ENCODE peak calls at places on chromosomes 1 and 21, in four cellular contexts. Q is neuronal stem cell, H is GM12878, P is IMR-90. T is an unnamed sample. For H3K36me3, the result is how much of the 10 kb centered on the place peaks cover.

GRCh38 chr1:228063251-228064191 is 19.0 kb upstream of the ARF1 start:
- DNase-seq in Q (no peak), H (no peak), P (no peak), T (no peak)

GRCh38 chr1:99685516-99686180 is 39.7 kb downstream of the PALMD start:
- DNase-seq in Q (peak), H (peak), P (peak), T (peak)

GRCh38 chr1:214425723-214426419 is 125.5 kb downstream of the PTPN14 start:
- DNase-seq in Q (no peak), H (no peak), P (no peak), T (no peak)

GRCh38 chr1:10192263-10192662 is 18.1 kb upstream of the KIF1B start:
- DNase-seq in Q (no peak), H (no peak), P (no peak), T (no peak)

GRCh38 chr1:63368131-63368530 is 704 bp downstream of the ALG6 start:
- DNase-seq in Q (no peak), H (no peak), P (no peak), T (no peak)

GRCh38 chr1:66597500-66597899 is 63.5 kb downstream of the SGIP1 start:
- DNase-seq in Q (no peak), H (no peak), P (no peak), T (no peak)

GRCh38 chr1:62589321-62589720 is 8.0 kb upstream of the ANGPTL3 start:
- DNase-seq in Q (no peak), H (no peak), P (peak), T (peak)

GRCh38 chr1:11337536-11338350 is 64.7 kb downstream of the UBIAD1 start:
- DNase-seq in Q (peak), H (no peak), P (no peak), T (peak)

GRCh38 chr1:232805269-232806070 is at the start of gene MAP10:
- DNase-seq in Q (peak), H (peak), P (peak), T (peak)

GRCh38 chr1:31416101-31416736 is 3.2 kb downstream of the SERINC2 start:
- DNase-seq in Q (no peak), H (no peak), P (no peak), T (no peak)

GRCh38 chr1:206685749-206686485 is 1.2 kb downstream of the MAPKAPK2 start:
- DNase-seq in Q (peak), H (no peak), P (peak), T (peak)

GRCh38 chr1:31848381-31848897 is 32.6 kb upstream of the SPOCD1 start:
- DNase-seq in Q (no peak), H (no peak), P (no peak), T (no peak)

GRCh38 chr1:188270497-188270896 is 1441.7 kb downstream of the PLA2G4A start:
- DNase-seq in Q (no peak), H (no peak), P (no peak), T (no peak)

GRCh38 chr1:196255762-196256161 is 352.5 kb downstream of the KCNT2 start:
- DNase-seq in Q (no peak), H (no peak), P (no peak), T (no peak)

GRCh38 chr1:206013017-206013800 is 10.0 kb upstream of the RAB7B start:
- DNase-seq in Q (no peak), H (no peak), P (no peak), T (no peak)

GRCh38 chr1:21520899-21521716 is 11.9 kb downstream of the ALPL start:
- DNase-seq in Q (no peak), H (no peak), P (peak), T (peak)

GRCh38 chr1:36199934-36200741 is 24.1 kb upstream of the THRAP3 start:
- DNase-seq in Q (no peak), H (no peak), P (peak), T (peak)

GRCh38 chr21:42162831-42163510 is 56.0 kb upstream of the ABCG1 start:
- DNase-seq in Q (no peak), H (no peak), P (no peak), T (no peak)

GRCh38 chr21:38810826-38811164 is 5.1 kb downstream of the ETS2 start:
- DNase-seq in Q (no peak), H (no peak), P (no peak), T (no peak)

GRCh38 chr1:33050221-33051076 is 13.8 kb upstream of the AK2 start:
- DNase-seq in Q (no peak), H (no peak), P (peak), T (peak)

GRCh38 chr1:24112381-24113169 is 640 bp upstream of the MYOM3 start:
- DNase-seq in Q (no peak), H (no peak), P (peak), T (peak)

GRCh38 chr1:36083635-36084501 is at the start of gene TEKT2:
- DNase-seq in Q (peak), H (no peak), P (no peak), T (peak)

GRCh38 chr1:200351826-200352549 is 57.8 kb downstream of the ZNF281 start:
- DNase-seq in Q (no peak), H (no peak), P (peak), T (peak)

GRCh38 chr1:2821970-2822620 is 20.6 kb upstream of the TTC34 start:
- DNase-seq in Q (no peak), H (no peak), P (no peak), T (peak)

GRCh38 chr1:93844262-93845045 is 34.6 kb downstream of the DNTTIP2 start:
- DNase-seq in Q (peak), H (peak), P (peak), T (peak)

GRCh38 chr1:153313288-153313687 is 536 bp upstream of the PGLYRP3 start:
- DNase-seq in Q (no peak), H (no peak), P (no peak), T (no peak)

GRCh38 chr1:41813755-41814694 is 104.7 kb downstream of the HIVEP3 start:
- DNase-seq in Q (no peak), H (no peak), P (no peak), T (no peak)

GRCh38 chr1:96756789-96757188 is 35.2 kb downstream of the PTBP2 start:
- DNase-seq in Q (no peak), H (no peak), P (no peak), T (peak)

GRCh38 chr1:176785810-176786209 is 322.8 kb downstream of the PAPPA2 start:
- DNase-seq in Q (no peak), H (no peak), P (no peak), T (no peak)
- H3K4me3 ChIP-seq in Q (no peak), H (no peak), P (no peak), T (peak)

GRCh38 chr1:42945171-42945570 is 13.5 kb downstream of the SLC2A1 start:
- DNase-seq in Q (no peak), H (no peak), P (no peak), T (no peak)
- H3K9ac ChIP-seq in Q (no peak), H (peak), P (no peak), T (no peak)

DNA sequence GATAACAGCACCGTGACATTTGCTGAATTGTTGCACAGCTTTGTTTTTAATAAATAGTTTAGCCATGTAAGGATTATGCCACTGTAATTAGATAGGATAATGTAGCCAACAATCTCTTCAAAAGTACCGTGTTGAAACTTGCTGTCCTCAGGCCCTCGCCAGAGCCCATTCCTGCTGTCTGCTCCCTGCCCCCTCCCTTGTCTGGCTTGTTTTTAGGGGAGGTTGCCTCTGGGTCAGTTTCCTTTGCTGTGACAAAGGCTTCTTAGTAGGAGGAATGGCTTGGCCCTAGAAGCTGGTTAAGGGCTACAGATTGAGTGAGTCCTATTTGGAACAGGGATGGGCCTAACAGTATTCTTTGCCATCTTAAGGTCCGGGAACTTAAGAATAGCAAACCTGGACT is 107.9 kb downstream of the LMO4 start:
- DNase-seq in Q (no peak), H (no peak), P (no peak), T (no peak)
- H3K36me3 ChIP-seq in Q (under half), H (under half), P (under half), T (under half)

DNA sequence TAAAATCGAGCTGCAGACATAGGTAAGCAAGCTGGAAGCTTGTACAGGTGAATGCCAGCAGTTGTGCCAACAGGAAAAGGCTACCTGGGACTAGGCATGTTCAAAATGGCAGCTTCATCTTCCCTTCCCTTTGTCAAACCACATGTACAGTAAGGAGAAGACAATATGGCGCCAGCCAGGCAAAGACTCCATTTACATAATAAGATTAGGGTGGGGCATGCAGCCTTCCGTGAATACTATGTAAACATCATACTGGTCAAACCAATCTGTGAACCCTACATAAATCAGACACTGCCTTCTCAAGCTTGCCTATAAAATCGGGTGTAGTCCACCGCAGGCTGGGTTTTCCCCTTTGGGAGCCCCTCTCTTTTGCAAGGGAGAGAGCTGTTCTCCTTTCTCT is 24.6 kb downstream of the ATF3 start:
- DNase-seq in Q (no peak), H (no peak), P (no peak), T (no peak)
- H3K4me3 ChIP-seq in Q (no peak), H (no peak), P (no peak), T (no peak)

GRCh38 chr1:43651922-43652321 is 2.0 kb downstream of the KDM4A start:
- DNase-seq in Q (no peak), H (no peak), P (no peak), T (peak)
- H3K9ac ChIP-seq in Q (no peak), H (peak), P (no peak), T (peak)

DNA sequence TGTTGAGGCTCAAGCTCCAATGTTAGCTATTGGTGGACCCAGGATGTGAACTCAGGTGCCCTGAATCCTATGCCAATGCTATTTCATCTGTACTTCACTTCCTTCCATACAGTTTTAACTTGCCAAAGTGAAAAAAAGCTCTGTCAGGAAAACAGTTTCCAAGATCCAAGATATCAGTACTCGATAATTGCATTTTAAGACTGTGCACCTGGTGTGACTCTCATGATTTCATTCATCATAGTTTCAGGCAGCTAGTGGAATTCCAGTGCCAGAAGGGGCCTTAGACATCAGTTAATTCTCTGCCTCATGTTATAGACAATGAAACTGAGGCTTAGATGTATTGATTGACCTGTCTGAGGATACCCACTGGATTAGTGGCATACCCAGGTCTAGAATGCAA is 26.5 kb upstream of the LEPR start:
- DNase-seq in Q (no peak), H (no peak), P (no peak), T (no peak)
- H3K36me3 ChIP-seq in Q (under half), H (under half), P (under half), T (under half)

DNA sequence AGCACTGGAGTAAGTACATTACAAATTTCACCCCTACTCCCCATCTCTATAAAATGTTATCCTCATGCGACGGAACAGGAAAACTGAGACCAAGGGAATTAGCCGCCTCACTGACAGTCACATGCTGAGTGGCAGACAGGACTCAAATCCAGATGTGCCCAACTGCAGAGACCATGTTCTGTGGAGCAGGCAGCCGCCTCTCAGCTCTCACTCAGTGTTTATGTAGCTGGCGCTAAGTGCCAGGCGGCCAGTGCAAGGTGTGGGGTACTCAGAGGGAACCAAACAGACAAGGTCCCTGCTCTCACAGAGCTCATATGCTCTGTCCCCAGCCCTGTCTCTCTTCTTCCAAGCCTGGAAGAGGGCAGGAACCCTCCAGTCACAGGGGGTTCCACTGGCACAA is 5.1 kb downstream of the CAPZB start:
- DNase-seq in Q (no peak), H (no peak), P (no peak), T (no peak)
- H3K4me3 ChIP-seq in Q (no peak), H (no peak), P (no peak), T (no peak)

DNA sequence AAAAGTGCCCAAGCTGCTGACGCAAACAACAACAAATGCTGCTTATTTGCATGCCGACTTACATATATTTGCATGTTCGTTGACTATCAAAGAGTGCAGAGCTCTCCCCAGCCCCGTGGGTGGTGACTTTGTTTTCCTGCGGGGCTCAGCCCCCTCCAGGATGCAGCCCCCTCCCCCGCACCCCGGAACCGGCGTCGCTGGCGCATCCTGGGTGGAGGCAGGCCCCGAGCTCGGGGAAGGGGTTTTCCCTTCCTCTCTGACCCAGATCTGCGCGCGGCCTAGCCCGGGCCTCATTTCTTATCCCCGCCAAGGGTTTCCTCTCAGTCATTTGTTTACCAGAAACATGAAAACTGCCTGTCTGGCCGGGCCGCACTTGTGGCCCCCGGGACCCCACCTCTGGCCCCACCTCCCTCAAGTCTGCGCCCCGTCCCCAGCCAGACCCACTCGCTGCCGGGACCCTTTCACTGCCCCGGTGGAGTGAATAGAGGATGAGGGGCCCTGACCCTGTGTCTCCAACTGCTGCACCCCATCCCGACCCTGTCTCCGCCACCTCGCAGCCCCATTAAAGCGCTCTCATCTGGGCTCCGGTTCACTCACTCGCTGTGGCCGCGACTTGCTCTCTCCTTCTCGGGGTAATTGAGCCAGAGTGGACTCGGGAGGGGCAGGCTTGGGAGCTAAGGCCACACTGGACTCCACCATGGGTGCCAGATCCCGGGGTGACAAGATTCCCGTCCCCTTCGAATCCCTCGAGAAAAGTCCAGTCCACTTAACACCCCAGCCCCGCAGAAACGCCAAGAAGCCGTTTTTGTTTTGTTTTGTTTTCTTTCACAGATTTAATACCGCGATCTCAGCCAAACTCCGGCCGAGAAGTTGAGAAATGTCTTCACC is 5.4 kb downstream of the TNFRSF25 start:
- DNase-seq in Q (no peak), H (no peak), P (no peak), T (no peak)
- H3K9ac ChIP-seq in Q (no peak), H (no peak), P (no peak), T (peak)

GRCh38 chr1:39458991-39459390 is 32.4 kb upstream of the BMP8A start:
- DNase-seq in Q (no peak), H (no peak), P (no peak), T (no peak)

DNA sequence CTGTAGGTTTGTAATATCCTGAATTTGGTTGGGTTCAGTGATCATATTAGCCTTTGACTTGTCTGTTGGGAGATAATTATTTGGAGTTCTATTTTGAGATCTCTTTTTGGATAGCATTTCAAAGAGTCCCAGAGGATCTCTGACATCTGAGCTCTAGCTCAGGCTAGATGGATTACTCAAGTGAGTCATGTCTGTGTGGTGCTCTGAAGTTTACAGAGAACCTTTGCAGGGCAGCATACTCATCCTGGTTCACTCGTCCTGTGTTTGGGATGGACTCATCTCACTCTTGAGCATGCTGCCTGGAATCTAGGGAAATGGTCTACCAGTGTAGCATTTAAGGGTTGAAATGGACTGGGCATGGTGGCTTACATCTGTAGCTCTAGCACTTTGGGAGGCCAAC is 29.4 kb upstream of the BMP8A start:
- DNase-seq in Q (no peak), H (no peak), P (peak), T (peak)
- H3K36me3 ChIP-seq in Q (half or more), H (under half), P (half or more), T (half or more)